ENCODE peak calls at places on chromosomes 6 and 20, in six cellular contexts. K is lower lobe of right lung, Q is H9, T is psoas muscle, V is fibroblast of the aortic adventitia, F is CD14-positive monocyte. M is an unnamed sample.

GRCh38 chr20:16260911-16261310 is 312.3 kb downstream of the KIF16B start:
- DNase-seq in K (no peak), Q (no peak), T (no peak), V (no peak), F (no peak), M (no peak)

GRCh38 chr6:70299456-70299855 is 3.4 kb downstream of the COL9A1 start:
- DNase-seq in K (no peak), Q (no peak), T (no peak), V (peak; percentile 2), F (no peak), M (no peak)

GRCh38 chr6:108630050-108630714 is 69.5 kb downstream of the FOXO3 start:
- DNase-seq in K (no peak), Q (no peak), T (no peak), V (no peak), F (no peak), M (no peak)

GRCh38 chr20:5949943-5950270 is 426 bp downstream of the TRMT6 start:
- DNase-seq in K (no peak), Q (no peak), T (no peak), V (no peak), F (no peak), M (no peak)

GRCh38 chr6:43963203-43963602 is 164.0 kb downstream of the MRPL14 start:
- DNase-seq in K (no peak), Q (peak; percentile 19), T (no peak), V (no peak), F (peak; percentile 25), M (no peak)

GRCh38 chr6:132458887-132459604 is 53.9 kb downstream of the STX7 start:
- DNase-seq in K (no peak), Q (no peak), T (no peak), V (no peak), F (no peak), M (no peak)

GRCh38 chr6:9401936-9402335 is 966.6 kb upstream of the SLC35B3 start:
- DNase-seq in K (no peak), Q (no peak), T (no peak), V (peak; percentile 8), F (no peak), M (no peak)

GRCh38 chr20:3927486-3928291 is 38.5 kb downstream of the PANK2 start:
- DNase-seq in K (peak; percentile 60), Q (peak; percentile 55), T (no peak), V (peak; percentile 62), F (peak; percentile 60), M (no peak)

GRCh38 chr6:109406196-109406595 is 23.9 kb upstream of the CD164 start:
- DNase-seq in K (no peak), Q (no peak), T (no peak), V (peak; percentile 79), F (no peak), M (no peak)

GRCh38 chr20:48921883-48922867 is 664 bp downstream of the ARFGEF2 start:
- DNase-seq in K (peak; percentile 78), Q (no peak), T (no peak), V (no peak), F (peak; percentile 48), M (peak; percentile 64)

GRCh38 chr20:38094373-38094775 is 60.8 kb downstream of the RPRD1B start:
- DNase-seq in K (no peak), Q (no peak), T (peak; percentile 70), V (peak; percentile 72), F (peak; percentile 82), M (peak; percentile 36)

GRCh38 chr6:146027586-146028249 is 1.1 kb upstream of the GRM1 start:
- DNase-seq in K (no peak), Q (peak; percentile 36), T (no peak), V (no peak), F (no peak), M (no peak)

GRCh38 chr6:15551798-15552197 is 111.0 kb downstream of the DTNBP1 start:
- DNase-seq in K (no peak), Q (no peak), T (no peak), V (no peak), F (no peak), M (no peak)

GRCh38 chr6:143279385-143279784 is 171.1 kb downstream of the ADAT2 start:
- DNase-seq in K (no peak), Q (peak; percentile 49), T (no peak), V (peak; percentile 12), F (no peak), M (no peak)

GRCh38 chr6:137698636-137699035 is 168.4 kb upstream of the TNFAIP3 start:
- DNase-seq in K (no peak), Q (no peak), T (no peak), V (no peak), F (peak; percentile 75), M (no peak)

GRCh38 chr6:26020983-26021349 is 58.4 kb downstream of the TRIM38 start:
- DNase-seq in K (peak; percentile 76), Q (no peak), T (peak; percentile 78), V (peak; percentile 70), F (no peak), M (peak; percentile 64)

GRCh38 chr6:26020291-26020982 is 57.8 kb downstream of the TRIM38 start:
- DNase-seq in K (peak; percentile 82), Q (peak; percentile 73), T (peak; percentile 86), V (peak; percentile 96), F (peak; percentile 65), M (peak; percentile 88)

GRCh38 chr6:26016326-26017275 is 54.0 kb downstream of the TRIM38 start:
- DNase-seq in K (no peak), Q (peak; percentile 56), T (peak; percentile 60), V (no peak), F (no peak), M (no peak)

GRCh38 chr6:26019261-26019845 is 56.8 kb downstream of the TRIM38 start:
- DNase-seq in K (no peak), Q (no peak), T (no peak), V (no peak), F (no peak), M (no peak)

DNA sequence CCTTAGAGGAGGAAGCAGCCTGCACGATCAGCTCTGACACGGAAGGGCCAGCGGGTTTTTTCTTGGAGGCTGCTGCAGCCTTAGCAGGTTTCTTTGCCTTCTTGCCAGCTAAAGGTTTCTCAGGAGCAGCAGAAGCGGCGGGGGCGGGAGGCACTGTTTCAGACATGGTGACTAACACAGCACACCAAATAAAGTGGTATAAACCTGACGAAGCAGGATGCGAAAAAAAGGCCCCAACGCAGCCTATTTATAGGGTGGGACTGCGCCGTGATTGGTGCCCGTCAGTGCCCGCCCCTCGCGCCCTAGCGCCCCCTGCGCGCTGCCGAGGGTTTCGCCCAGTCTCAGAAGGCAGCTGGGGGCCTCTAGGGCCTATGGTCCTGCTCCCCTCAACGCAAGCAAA is 55.0 kb downstream of the TRIM38 start:
- DNase-seq in K (peak; percentile 61), Q (peak; percentile 80), T (peak; percentile 66), V (peak; percentile 80), F (no peak), M (peak; percentile 56)
- TF ChIP-seq CTCF in K (peak; percentile 25), Q (peak; percentile 45), T (no peak), V (peak; percentile 45), F (no peak), M (no peak)

DNA sequence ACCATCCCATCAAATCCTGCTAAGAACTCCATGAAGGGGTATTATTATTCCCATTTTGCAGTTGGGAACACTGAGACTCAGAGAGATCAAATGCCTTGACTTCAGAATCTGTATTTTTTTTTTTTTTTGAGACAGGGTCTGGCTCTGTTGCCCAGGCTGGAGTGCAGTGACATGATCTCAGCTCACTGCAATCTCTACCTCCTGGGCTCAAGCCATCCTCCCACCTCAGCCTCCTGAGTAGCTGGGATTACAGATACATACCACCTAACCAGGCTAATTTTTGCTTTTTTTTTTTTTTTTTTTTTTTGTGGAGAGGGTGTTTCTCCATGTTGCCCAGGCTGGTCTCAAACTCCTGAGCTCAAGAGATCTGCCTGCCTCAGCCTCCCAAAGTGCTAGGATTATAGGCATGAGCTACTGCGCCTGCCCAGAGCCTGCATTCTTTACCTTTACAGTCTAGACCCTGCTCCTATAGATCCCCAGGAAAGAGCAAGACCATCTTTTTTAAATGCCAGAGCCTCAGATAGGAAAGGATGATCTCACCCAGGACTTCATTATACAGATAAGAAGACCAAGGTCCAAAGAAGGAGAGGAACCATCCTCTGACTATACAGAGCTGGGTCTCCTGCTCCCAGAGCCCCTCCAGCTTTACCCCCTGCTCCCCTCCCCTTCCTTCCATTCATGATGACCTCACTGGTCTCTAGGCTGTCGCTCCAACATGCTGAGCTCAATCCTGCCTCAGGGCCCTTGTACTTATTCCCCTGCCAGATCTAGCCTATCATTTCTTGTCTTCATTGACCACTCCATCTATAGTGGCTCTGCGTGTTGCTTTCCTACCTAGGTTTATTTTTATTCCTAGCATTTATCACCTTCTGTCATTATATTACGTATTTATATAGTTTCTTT is 138.6 kb downstream of the CEBPB start:
- DNase-seq in K (no peak), Q (no peak), T (no peak), V (no peak), F (no peak), M (no peak)
- TF ChIP-seq CTCF in K (no peak), Q (no peak), T (no peak), V (no peak), F (no peak), M (no peak)

DNA sequence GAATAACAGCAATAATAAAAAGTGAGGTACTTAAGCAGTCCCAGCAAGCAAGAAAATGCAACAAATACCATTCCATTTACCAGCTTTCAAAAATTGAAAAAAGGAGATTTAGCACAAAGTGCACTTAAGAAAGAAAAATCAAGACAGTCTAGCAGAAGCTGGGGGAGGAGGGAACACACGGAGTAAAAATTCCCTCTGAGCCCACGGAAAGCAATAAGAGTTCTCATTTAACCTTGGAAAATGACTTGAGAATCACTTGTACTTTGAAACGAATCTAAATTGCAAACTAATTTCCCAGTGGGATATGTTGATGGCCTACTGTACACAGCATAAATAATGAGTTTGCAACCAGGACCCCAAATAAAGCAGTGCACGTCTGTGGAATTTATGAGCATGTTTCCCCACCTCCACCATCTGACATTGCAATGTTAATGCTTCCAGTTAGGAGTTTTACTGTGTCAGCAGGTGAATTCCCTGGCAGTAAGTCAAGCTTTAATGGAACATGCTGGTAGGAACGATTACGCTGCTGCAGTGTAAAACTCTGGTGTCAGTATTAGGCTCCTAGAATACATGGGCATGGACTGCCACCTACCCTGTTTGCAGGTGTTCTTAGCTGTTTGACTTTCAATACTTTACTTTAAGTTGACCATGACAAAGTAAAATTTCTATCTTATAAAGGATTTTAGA is 386.8 kb downstream of the HDGFL1 start:
- DNase-seq in K (no peak), Q (no peak), T (no peak), V (no peak), F (no peak), M (no peak)
- TF ChIP-seq CTCF in K (no peak), Q (no peak), T (no peak), V (no peak), F (no peak), M (no peak)

DNA sequence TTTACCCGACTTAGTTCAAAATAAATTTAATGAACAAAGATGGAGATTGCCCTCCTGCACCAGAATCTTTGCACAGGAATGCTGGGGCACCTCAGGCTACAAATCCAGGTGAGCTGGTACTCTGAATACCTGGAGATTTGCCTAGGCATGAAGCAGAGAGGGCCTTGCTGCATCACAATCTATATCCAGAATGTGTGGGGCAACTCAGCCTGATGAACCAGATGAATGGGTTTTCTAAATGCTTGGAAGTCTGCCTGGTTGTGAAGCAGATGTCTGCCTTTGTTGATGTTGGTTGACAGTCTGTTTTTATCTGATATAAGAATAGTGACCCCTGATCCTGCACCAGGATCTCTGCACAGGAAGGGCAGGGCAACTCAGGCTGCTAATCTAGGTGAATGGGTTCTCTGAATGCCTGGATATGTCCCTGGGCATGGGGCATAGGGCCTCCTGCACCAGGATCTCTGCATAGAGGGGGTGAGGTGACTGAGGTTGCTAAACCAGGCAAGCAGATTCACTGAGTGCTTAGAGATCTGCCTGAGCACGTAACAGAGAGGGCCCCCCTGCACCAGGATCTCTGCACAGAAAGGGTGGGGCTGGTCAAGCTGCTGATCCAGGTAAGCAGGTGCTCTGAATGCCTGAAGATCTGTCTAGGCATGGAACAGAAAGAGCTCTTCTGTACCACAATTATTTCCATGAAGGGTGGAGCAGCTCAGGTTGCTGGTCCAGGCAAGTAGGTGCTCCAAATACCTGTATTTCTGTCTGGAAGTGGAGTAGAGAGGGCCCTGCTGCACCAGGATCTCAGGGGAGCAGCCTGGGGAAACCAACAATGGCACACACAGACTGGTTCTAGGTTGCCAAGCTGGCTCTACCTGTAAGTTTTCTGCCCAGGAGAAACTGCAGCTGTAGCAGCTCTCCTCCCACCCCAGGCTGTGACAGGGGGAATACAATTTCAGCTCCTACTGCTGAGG is 437.5 kb downstream of the MMUT start:
- DNase-seq in K (no peak), Q (no peak), T (no peak), V (no peak), F (no peak), M (no peak)
- TF ChIP-seq CTCF in K (no peak), Q (no peak), T (no peak), V (no peak), F (no peak), M (no peak)